ENCODE peak calls at places on chromosomes 2 and 18, in four cellular contexts. One of them, this sample, is unnamed.

GRCh38 chr2:45330113-45330512 is 281.0 kb downstream of the SRBD1 start:
- DNase-seq in IMR-90: no peak
- DNase-seq in H9: no peak
- DNase-seq in mesenchymal stem cell: peak
- DNase-seq in this sample: no peak

GRCh38 chr2:20594048-20594750 is 56.7 kb downstream of the HS1BP3 start:
- DNase-seq in IMR-90: no peak
- DNase-seq in H9: no peak
- DNase-seq in mesenchymal stem cell: no peak
- DNase-seq in this sample: no peak

GRCh38 chr2:144357623-144358400 is 162.1 kb downstream of the ZEB2 start:
- DNase-seq in IMR-90: peak
- DNase-seq in H9: no peak
- DNase-seq in mesenchymal stem cell: peak
- DNase-seq in this sample: peak

GRCh38 chr2:189676471-189676870 is 2.0 kb downstream of the ANKAR start:
- DNase-seq in IMR-90: peak
- DNase-seq in H9: no peak
- DNase-seq in mesenchymal stem cell: no peak
- DNase-seq in this sample: no peak

GRCh38 chr2:23413641-23414040 is 28.7 kb downstream of the KLHL29 start:
- DNase-seq in IMR-90: no peak
- DNase-seq in H9: no peak
- DNase-seq in mesenchymal stem cell: no peak
- DNase-seq in this sample: no peak

GRCh38 chr2:195967336-195967735 is 101.3 kb downstream of the DNAH7 start:
- DNase-seq in IMR-90: no peak
- DNase-seq in H9: no peak
- DNase-seq in mesenchymal stem cell: peak
- DNase-seq in this sample: no peak

GRCh38 chr18:46360841-46361240 is 256.7 kb downstream of the HAUS1 start:
- DNase-seq in IMR-90: no peak
- DNase-seq in H9: no peak
- DNase-seq in mesenchymal stem cell: no peak
- DNase-seq in this sample: no peak

GRCh38 chr2:38106420-38107182 is 30.6 kb upstream of the CYP1B1 start:
- DNase-seq in IMR-90: peak
- DNase-seq in H9: no peak
- DNase-seq in mesenchymal stem cell: peak
- DNase-seq in this sample: peak

GRCh38 chr2:156986339-156986988 is 271.0 kb upstream of the GALNT5 start:
- DNase-seq in IMR-90: no peak
- DNase-seq in H9: peak
- DNase-seq in mesenchymal stem cell: no peak
- DNase-seq in this sample: peak

GRCh38 chr2:85794491-85795121 is 40.8 kb downstream of the ATOH8 start:
- DNase-seq in IMR-90: no peak
- DNase-seq in H9: no peak
- DNase-seq in mesenchymal stem cell: no peak
- DNase-seq in this sample: no peak

GRCh38 chr2:18750662-18751554 is 161.5 kb upstream of the NT5C1B start:
- DNase-seq in IMR-90: peak
- DNase-seq in H9: no peak
- DNase-seq in mesenchymal stem cell: peak
- DNase-seq in this sample: no peak

GRCh38 chr2:232876071-232876977 is 6.3 kb downstream of the SNORC start:
- DNase-seq in IMR-90: no peak
- DNase-seq in H9: no peak
- DNase-seq in mesenchymal stem cell: no peak
- DNase-seq in this sample: peak

GRCh38 chr2:116160657-116161056 is 1653.8 kb upstream of the DDX18 start:
- DNase-seq in IMR-90: no peak
- DNase-seq in H9: no peak
- DNase-seq in mesenchymal stem cell: no peak
- DNase-seq in this sample: no peak

GRCh38 chr2:205405194-205405593 is 277.1 kb upstream of the NRP2 start:
- DNase-seq in IMR-90: peak
- DNase-seq in H9: no peak
- DNase-seq in mesenchymal stem cell: no peak
- DNase-seq in this sample: no peak

GRCh38 chr2:120180066-120180465 is 43.1 kb downstream of the TMEM185B start:
- DNase-seq in IMR-90: no peak
- DNase-seq in H9: no peak
- DNase-seq in mesenchymal stem cell: no peak
- DNase-seq in this sample: peak

GRCh38 chr2:120176526-120176925 is 46.7 kb downstream of the TMEM185B start:
- DNase-seq in IMR-90: no peak
- DNase-seq in H9: no peak
- DNase-seq in mesenchymal stem cell: no peak
- DNase-seq in this sample: no peak

GRCh38 chr2:120177973-120178372 is 45.2 kb downstream of the TMEM185B start:
- DNase-seq in IMR-90: no peak
- DNase-seq in H9: no peak
- DNase-seq in mesenchymal stem cell: no peak
- DNase-seq in this sample: no peak

GRCh38 chr2:120177011-120177621 is 46.1 kb downstream of the TMEM185B start:
- DNase-seq in IMR-90: no peak
- DNase-seq in H9: peak
- DNase-seq in mesenchymal stem cell: no peak
- DNase-seq in this sample: peak

GRCh38 chr2:120175000-120175581 is 48.1 kb downstream of the TMEM185B start:
- DNase-seq in IMR-90: peak
- DNase-seq in H9: no peak
- DNase-seq in mesenchymal stem cell: peak
- DNase-seq in this sample: peak
- H3K4me2 ChIP-seq in IMR-90: no peak
- H3K4me2 ChIP-seq in H9: no peak
- H3K4me2 ChIP-seq in mesenchymal stem cell: no peak
- H3K4me2 ChIP-seq in this sample: no peak

GRCh38 chr2:175007510-175007909 is 2.3 kb upstream of the CHN1 start:
- DNase-seq in IMR-90: no peak
- DNase-seq in H9: no peak
- DNase-seq in mesenchymal stem cell: no peak
- DNase-seq in this sample: no peak

GRCh38 chr2:175004980-175005832 is at the start of gene CHN1:
- DNase-seq in IMR-90: peak
- DNase-seq in H9: peak
- DNase-seq in mesenchymal stem cell: peak
- DNase-seq in this sample: peak

GRCh38 chr2:175003875-175004729 is 1.1 kb downstream of the CHN1 start:
- DNase-seq in IMR-90: no peak
- DNase-seq in H9: peak
- DNase-seq in mesenchymal stem cell: peak
- DNase-seq in this sample: peak

GRCh38 chr2:175002547-175003274 is 2.5 kb downstream of the CHN1 start:
- DNase-seq in IMR-90: no peak
- DNase-seq in H9: no peak
- DNase-seq in mesenchymal stem cell: no peak
- DNase-seq in this sample: peak

GRCh38 chr2:175004730-175004979 is 526 bp downstream of the CHN1 start:
- DNase-seq in IMR-90: no peak
- DNase-seq in H9: peak
- DNase-seq in mesenchymal stem cell: no peak
- DNase-seq in this sample: no peak
- H2BK15ac ChIP-seq in IMR-90: no peak
- H2BK15ac ChIP-seq in H9: no peak
- H2BK15ac ChIP-seq in mesenchymal stem cell: peak
- H2BK15ac ChIP-seq in this sample: no peak

GRCh38 chr18:59908790-59909189 is 9.0 kb downstream of the PMAIP1 start:
- DNase-seq in IMR-90: peak
- DNase-seq in H9: no peak
- DNase-seq in mesenchymal stem cell: peak
- DNase-seq in this sample: no peak
- H3K4me2 ChIP-seq in IMR-90: peak
- H3K4me2 ChIP-seq in H9: no peak
- H3K4me2 ChIP-seq in mesenchymal stem cell: no peak
- H3K4me2 ChIP-seq in this sample: no peak

GRCh38 chr2:33607137-33607781 is 8.2 kb upstream of the FAM98A start:
- DNase-seq in IMR-90: no peak
- DNase-seq in H9: peak
- DNase-seq in mesenchymal stem cell: no peak
- DNase-seq in this sample: peak

GRCh38 chr2:33603416-33603815 is 4.3 kb upstream of the FAM98A start:
- DNase-seq in IMR-90: no peak
- DNase-seq in H9: no peak
- DNase-seq in mesenchymal stem cell: no peak
- DNase-seq in this sample: no peak

GRCh38 chr2:33602216-33602830 is 3.2 kb upstream of the FAM98A start:
- DNase-seq in IMR-90: peak
- DNase-seq in H9: no peak
- DNase-seq in mesenchymal stem cell: peak
- DNase-seq in this sample: no peak

GRCh38 chr2:33606622-33607021 is 7.5 kb upstream of the FAM98A start:
- DNase-seq in IMR-90: no peak
- DNase-seq in H9: no peak
- DNase-seq in mesenchymal stem cell: no peak
- DNase-seq in this sample: no peak

GRCh38 chr2:33605059-33605458 is 6.0 kb upstream of the FAM98A start:
- DNase-seq in IMR-90: no peak
- DNase-seq in H9: no peak
- DNase-seq in mesenchymal stem cell: no peak
- DNase-seq in this sample: no peak
- H2BK15ac ChIP-seq in IMR-90: no peak
- H2BK15ac ChIP-seq in H9: no peak
- H2BK15ac ChIP-seq in mesenchymal stem cell: no peak
- H2BK15ac ChIP-seq in this sample: no peak

DNA sequence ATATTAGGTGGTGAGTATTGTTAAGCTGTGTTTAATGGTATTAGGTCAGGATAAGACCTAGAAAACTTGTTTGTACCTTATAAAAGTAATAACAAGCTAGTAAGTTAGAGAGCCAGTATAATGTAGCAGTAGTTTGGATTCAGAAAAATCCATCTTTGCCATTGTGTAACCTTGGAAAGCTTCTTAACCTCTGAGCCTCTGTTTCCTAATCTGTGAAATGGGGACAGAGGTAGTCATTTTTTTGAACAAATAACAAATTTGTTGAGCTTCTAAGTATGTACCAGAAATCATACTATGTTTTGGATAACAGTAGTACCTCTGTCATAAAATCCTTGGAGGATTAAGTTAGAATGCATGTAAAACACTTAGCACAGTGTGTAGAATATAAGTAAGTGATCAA is 12.5 kb downstream of the GLS start:
- DNase-seq in IMR-90: no peak
- DNase-seq in H9: no peak
- DNase-seq in mesenchymal stem cell: no peak
- DNase-seq in this sample: no peak
- H3K4me2 ChIP-seq in IMR-90: no peak
- H3K4me2 ChIP-seq in H9: no peak
- H3K4me2 ChIP-seq in mesenchymal stem cell: no peak
- H3K4me2 ChIP-seq in this sample: no peak

GRCh38 chr2:119155633-119156032 is 2.9 kb downstream of the C1QL2 start:
- DNase-seq in IMR-90: no peak
- DNase-seq in H9: peak
- DNase-seq in mesenchymal stem cell: no peak
- DNase-seq in this sample: peak
- H2BK15ac ChIP-seq in IMR-90: no peak
- H2BK15ac ChIP-seq in H9: no peak
- H2BK15ac ChIP-seq in mesenchymal stem cell: no peak
- H2BK15ac ChIP-seq in this sample: no peak

DNA sequence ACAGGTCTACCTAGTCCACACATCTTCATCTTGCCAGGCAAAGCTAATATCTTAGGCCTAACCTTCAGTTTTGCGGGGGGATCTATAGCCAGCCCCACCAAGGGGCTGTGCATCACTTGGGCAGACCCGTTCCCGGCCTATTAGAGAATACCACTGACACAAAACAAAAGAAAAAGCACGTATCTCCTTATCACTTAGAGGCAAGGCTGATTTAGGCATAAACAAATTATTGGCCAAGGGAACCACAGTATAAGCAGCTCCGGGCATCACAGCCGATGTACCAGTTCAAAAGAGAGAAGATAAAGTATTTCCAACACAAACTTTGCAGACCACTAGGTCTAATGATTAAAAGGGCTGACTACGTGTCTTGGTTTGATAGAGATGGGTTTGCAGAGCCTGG is 248.0 kb downstream of the TCF4 start:
- DNase-seq in IMR-90: no peak
- DNase-seq in H9: no peak
- DNase-seq in mesenchymal stem cell: no peak
- DNase-seq in this sample: no peak
- H3K4me2 ChIP-seq in IMR-90: no peak
- H3K4me2 ChIP-seq in H9: no peak
- H3K4me2 ChIP-seq in mesenchymal stem cell: no peak
- H3K4me2 ChIP-seq in this sample: no peak